ENCODE peak calls at places on chromosomes 11 and 22, in five cellular contexts. E is fibroblast of lung, P is left ventricle myocardium inferior, Z is endothelial cell, O is neural crest cell. J is an unnamed sample.

GRCh38 chr11:135074397-135074998 is 662.5 kb upstream of the B3GAT1 start:
- DNase-seq in E (no peak), P (no peak), Z (no peak), O (no peak), J (no peak)

GRCh38 chr11:2796091-2796490 is 89.5 kb downstream of the CDKN1C start:
- DNase-seq in E (no peak), P (peak; percentile 9), Z (no peak), O (no peak), J (no peak)

GRCh38 chr22:33723915-33724314 is 196.4 kb downstream of the LARGE1 start:
- DNase-seq in E (no peak), P (peak; percentile 27), Z (no peak), O (no peak), J (no peak)

GRCh38 chr11:95144313-95145235 is 54.9 kb downstream of the ENDOD1 start:
- DNase-seq in E (no peak), P (no peak), Z (no peak), O (no peak), J (no peak)

GRCh38 chr22:39496131-39496838 is 5.8 kb upstream of the MIEF1 start:
- DNase-seq in E (peak; percentile 60), P (peak; percentile 77), Z (peak; percentile 76), O (peak; percentile 65), J (peak; percentile 80)

GRCh38 chr11:44246726-44247125 is 63.2 kb downstream of the ALX4 start:
- DNase-seq in E (peak; percentile 24), P (peak; percentile 69), Z (no peak), O (no peak), J (no peak)

GRCh38 chr22:37455896-37456295 is 28.6 kb upstream of the ELFN2 start:
- DNase-seq in E (peak; percentile 25), P (no peak), Z (no peak), O (no peak), J (no peak)

GRCh38 chr22:46090631-46091201 is 59.6 kb upstream of the PPARA start:
- DNase-seq in E (no peak), P (peak; percentile 15), Z (no peak), O (no peak), J (no peak)

GRCh38 chr22:44033689-44034088 is 9.6 kb downstream of the PARVB start:
- DNase-seq in E (peak; percentile 78), P (no peak), Z (no peak), O (no peak), J (no peak)

GRCh38 chr11:61193596-61193995 is 9.7 kb upstream of the PGA3 start:
- DNase-seq in E (no peak), P (no peak), Z (no peak), O (no peak), J (no peak)

GRCh38 chr11:12393691-12394090 is 16.3 kb downstream of the PARVA start:
- DNase-seq in E (no peak), P (no peak), Z (no peak), O (no peak), J (no peak)

GRCh38 chr22:23012081-23012622 is 58.2 kb upstream of the GNAZ start:
- DNase-seq in E (no peak), P (no peak), Z (no peak), O (no peak), J (peak; percentile 80)

GRCh38 chr11:111435046-111435698 is 56.1 kb upstream of the POU2AF1 start:
- DNase-seq in E (no peak), P (no peak), Z (no peak), O (no peak), J (no peak)

GRCh38 chr11:60872952-60873524 is 5.7 kb downstream of the ZP1 start:
- DNase-seq in E (peak; percentile 79), P (no peak), Z (no peak), O (no peak), J (no peak)

GRCh38 chr11:118911113-118911879 is 14.4 kb downstream of the BCL9L start:
- DNase-seq in E (no peak), P (no peak), Z (no peak), O (no peak), J (peak; percentile 46)

GRCh38 chr11:123475478-123475877 is 45.4 kb downstream of the GRAMD1B start:
- DNase-seq in E (peak; percentile 7), P (no peak), Z (peak; percentile 18), O (peak; percentile 10), J (no peak)

GRCh38 chr11:124987096-124987495 is 33.1 kb downstream of the CCDC15 start:
- DNase-seq in E (no peak), P (no peak), Z (no peak), O (no peak), J (no peak)

GRCh38 chr11:111631666-111632039 is 29.4 kb downstream of the SIK2 start:
- DNase-seq in E (peak; percentile 73), P (no peak), Z (no peak), O (no peak), J (peak; percentile 7)

GRCh38 chr11:119307219-119307618 is 9.7 kb downstream of the MCAM start:
- DNase-seq in E (peak; percentile 11), P (no peak), Z (no peak), O (no peak), J (no peak)

GRCh38 chr11:96257972-96258951 is 84.7 kb downstream of the MAML2 start:
- DNase-seq in E (peak; percentile 58), P (no peak), Z (no peak), O (no peak), J (peak; percentile 61)

GRCh38 chr11:68889948-68890446 is 13.6 kb downstream of the MRPL21 start:
- DNase-seq in E (peak; percentile 75), P (peak; percentile 78), Z (peak; percentile 64), O (peak; percentile 24), J (no peak)

GRCh38 chr11:120178441-120179070 is 32.3 kb upstream of the OAF start:
- DNase-seq in E (no peak), P (no peak), Z (no peak), O (no peak), J (no peak)

GRCh38 chr11:5547982-5548381 is 358 bp downstream of the OR52H1 start:
- DNase-seq in E (no peak), P (no peak), Z (no peak), O (no peak), J (no peak)

DNA sequence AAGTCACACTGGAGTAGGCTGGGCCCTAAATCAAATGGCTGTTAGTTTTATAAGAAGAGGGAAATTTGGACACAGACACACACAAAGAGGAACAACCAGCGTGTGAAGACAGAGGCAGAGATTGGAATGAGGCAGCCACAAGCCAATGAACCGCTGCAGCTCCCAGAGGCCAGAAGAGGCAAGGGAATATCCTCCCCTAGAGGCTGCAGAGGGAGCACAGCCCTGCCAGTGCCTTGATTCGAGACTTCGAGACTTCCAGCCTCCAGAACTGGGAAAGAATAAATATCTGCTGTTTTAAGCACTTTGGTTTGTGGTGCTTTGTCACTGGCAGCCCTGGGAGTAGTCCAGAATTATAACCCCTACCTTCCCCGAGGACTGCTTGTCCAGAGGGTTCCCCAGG is 484.4 kb downstream of the MN1 start:
- DNase-seq in E (no peak), P (no peak), Z (no peak), O (no peak), J (no peak)
- TF ChIP-seq CTCF in E (no peak), P (no peak), Z (no peak), O (no peak), J (no peak)

GRCh38 chr11:66418168-66418985 is 2.5 kb upstream of the NPAS4 start:
- DNase-seq in E (peak; percentile 94), P (peak; percentile 80), Z (peak; percentile 76), O (peak; percentile 91), J (peak; percentile 90)
- TF ChIP-seq CTCF in E (peak; percentile 53), P (peak; percentile 54), Z (no peak), O (no peak), J (peak; percentile 59)

GRCh38 chr11:959608-960007 is 33.9 kb downstream of the AP2A2 start:
- DNase-seq in E (no peak), P (no peak), Z (no peak), O (no peak), J (no peak)
- TF ChIP-seq CTCF in E (no peak), P (no peak), Z (no peak), O (no peak), J (no peak)

DNA sequence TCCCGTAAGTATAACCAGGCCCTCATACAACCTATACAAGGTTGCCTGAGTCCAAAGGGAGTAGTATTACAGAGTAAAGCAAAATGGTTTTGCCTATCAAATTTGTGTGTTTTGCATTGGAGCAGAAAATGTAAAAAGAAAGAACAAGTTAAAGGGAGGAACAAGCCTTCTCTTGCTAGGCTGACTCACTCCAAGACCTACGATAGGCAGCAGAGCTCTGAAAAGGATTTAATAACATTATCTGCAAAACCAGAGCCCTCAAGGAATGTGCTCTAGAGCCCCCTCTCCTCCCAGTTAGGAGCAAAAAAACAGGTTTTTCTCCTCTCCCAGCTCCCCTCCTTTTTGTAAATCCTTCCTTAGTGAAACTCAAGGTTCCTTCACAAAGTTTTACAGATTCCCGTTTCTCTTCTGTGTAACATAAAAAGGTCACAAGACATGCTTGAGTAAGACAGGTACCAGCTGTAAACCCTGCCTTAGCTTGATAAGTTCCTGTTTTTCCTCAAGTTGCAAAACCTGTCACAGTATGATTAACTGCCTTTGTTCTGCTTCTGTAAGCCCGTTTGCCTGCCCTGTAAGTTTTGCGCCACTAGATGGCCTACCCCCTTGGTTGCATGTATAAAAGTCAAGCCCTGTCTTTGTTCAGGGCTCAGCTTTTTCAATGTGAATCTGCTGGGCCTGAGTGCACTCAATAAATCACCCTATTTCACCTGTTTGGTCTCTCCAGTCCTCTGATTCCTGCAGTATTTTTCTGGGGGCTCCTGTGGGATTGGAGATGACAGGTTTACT is 498.2 kb downstream of the KCNA4 start:
- DNase-seq in E (no peak), P (no peak), Z (no peak), O (no peak), J (no peak)
- TF ChIP-seq CTCF in E (no peak), P (no peak), Z (no peak), O (peak; percentile 57), J (no peak)

J was measured in activated CD8-positive, alpha-beta T cell treated with anti-CD3 and anti-CD28 coated beads for 36 hours.